ENCODE peak calls at places on chromosome X, in four cellular contexts. One of them, this sample, is unnamed.

GRCh38 chrX:49892552-49892951 is 13.3 kb downstream of the USP27X start:
- DNase-seq in glomerular endothelial cell: no peak
- DNase-seq in activated CD4-positive, CD25-positive, alpha-beta regulatory T cell: no peak
- DNase-seq in T47D: no peak
- DNase-seq in this sample: no peak

GRCh38 chrX:124212622-124213021 is 119.8 kb upstream of the TEX13D start:
- DNase-seq in T47D: no peak
- DNase-seq in glomerular endothelial cell: no peak
- DNase-seq in activated CD4-positive, CD25-positive, alpha-beta regulatory T cell: no peak
- DNase-seq in this sample: no peak

GRCh38 chrX:37302569-37302968 is 46.6 kb upstream of the PRRG1 start:
- DNase-seq in glomerular endothelial cell: no peak
- DNase-seq in T47D: peak; percentile 44
- DNase-seq in activated CD4-positive, CD25-positive, alpha-beta regulatory T cell: no peak
- DNase-seq in this sample: peak; percentile 23

GRCh38 chrX:49257074-49257790 is 7.3 kb downstream of the FOXP3 start:
- DNase-seq in T47D: no peak
- DNase-seq in activated CD4-positive, CD25-positive, alpha-beta regulatory T cell: no peak
- DNase-seq in glomerular endothelial cell: no peak
- DNase-seq in this sample: no peak

GRCh38 chrX:47523713-47524166 is 37.3 kb upstream of the ARAF start:
- DNase-seq in activated CD4-positive, CD25-positive, alpha-beta regulatory T cell: no peak
- DNase-seq in T47D: no peak
- DNase-seq in glomerular endothelial cell: no peak
- DNase-seq in this sample: no peak

GRCh38 chrX:112651766-112652165 is 28.0 kb downstream of the LHFPL1 start:
- DNase-seq in glomerular endothelial cell: no peak
- DNase-seq in T47D: no peak
- DNase-seq in activated CD4-positive, CD25-positive, alpha-beta regulatory T cell: no peak
- DNase-seq in this sample: no peak

GRCh38 chrX:51336584-51336983 is 4.0 kb downstream of the NUDT10 start:
- DNase-seq in activated CD4-positive, CD25-positive, alpha-beta regulatory T cell: peak; percentile 1
- DNase-seq in glomerular endothelial cell: no peak
- DNase-seq in T47D: peak; percentile 62
- DNase-seq in this sample: peak; percentile 14

GRCh38 chrX:16589211-16589610 is 60.7 kb upstream of the S100G start:
- DNase-seq in glomerular endothelial cell: no peak
- DNase-seq in activated CD4-positive, CD25-positive, alpha-beta regulatory T cell: no peak
- DNase-seq in T47D: peak; percentile 80
- DNase-seq in this sample: peak; percentile 17

GRCh38 chrX:149948001-149948400 is 9.7 kb upstream of the EOLA2 start:
- DNase-seq in activated CD4-positive, CD25-positive, alpha-beta regulatory T cell: no peak
- DNase-seq in glomerular endothelial cell: no peak
- DNase-seq in T47D: no peak
- DNase-seq in this sample: no peak

GRCh38 chrX:110210417-110211139 is 107.3 kb downstream of the AMMECR1 start:
- DNase-seq in T47D: no peak
- DNase-seq in glomerular endothelial cell: peak; percentile 33
- DNase-seq in activated CD4-positive, CD25-positive, alpha-beta regulatory T cell: no peak
- DNase-seq in this sample: peak; percentile 81

GRCh38 chrX:26649534-26649933 is 433.6 kb downstream of the MAGEB5 start:
- DNase-seq in activated CD4-positive, CD25-positive, alpha-beta regulatory T cell: no peak
- DNase-seq in glomerular endothelial cell: peak; percentile 23
- DNase-seq in T47D: peak; percentile 52
- DNase-seq in this sample: no peak

GRCh38 chrX:39848243-39848642 is 249.5 kb downstream of the BCOR start:
- DNase-seq in activated CD4-positive, CD25-positive, alpha-beta regulatory T cell: no peak
- DNase-seq in glomerular endothelial cell: no peak
- DNase-seq in T47D: no peak
- DNase-seq in this sample: no peak

GRCh38 chrX:109966246-109966645 is 36.7 kb upstream of the TMEM164 start:
- DNase-seq in activated CD4-positive, CD25-positive, alpha-beta regulatory T cell: no peak
- DNase-seq in glomerular endothelial cell: no peak
- DNase-seq in T47D: no peak
- DNase-seq in this sample: peak; percentile 0

GRCh38 chrX:7941390-7942042 is 14.3 kb upstream of the PNPLA4 start:
- DNase-seq in activated CD4-positive, CD25-positive, alpha-beta regulatory T cell: no peak
- DNase-seq in T47D: peak; percentile 22
- DNase-seq in glomerular endothelial cell: no peak
- DNase-seq in this sample: peak; percentile 1

GRCh38 chrX:55488559-55489314 is 911 bp downstream of the USP51 start:
- DNase-seq in activated CD4-positive, CD25-positive, alpha-beta regulatory T cell: peak; percentile 47
- DNase-seq in glomerular endothelial cell: no peak
- DNase-seq in T47D: peak; percentile 63
- DNase-seq in this sample: peak; percentile 63

GRCh38 chrX:102934624-102935023 is 2.4 kb upstream of the RAB40AL start:
- DNase-seq in activated CD4-positive, CD25-positive, alpha-beta regulatory T cell: no peak
- DNase-seq in glomerular endothelial cell: no peak
- DNase-seq in T47D: peak; percentile 22
- DNase-seq in this sample: peak; percentile 1